ENCODE peak calls at places on chromosomes 13 and 19, in four cellular contexts. S is SK-N-SH, N is GM23338, C is neural progenitor cell. X is an unnamed sample.

GRCh38 chr13:73018336-73018735 is 40.5 kb upstream of the KLF5 start:
- DNase-seq in S (no peak), N (no peak), C (no peak), X (peak; percentile 68)

GRCh38 chr13:41827507-41828213 is 133.2 kb downstream of the VWA8 start:
- DNase-seq in S (no peak), N (no peak), C (no peak), X (peak; percentile 88)

GRCh38 chr13:101514695-101515275 is 62.3 kb downstream of the ITGBL1 start:
- DNase-seq in S (peak; percentile 17), N (peak; percentile 76), C (peak; percentile 62), X (peak; percentile 75)

GRCh38 chr13:37194428-37194861 is 89.0 kb upstream of the CSNK1A1L start:
- DNase-seq in S (no peak), N (no peak), C (no peak), X (peak; percentile 88)

GRCh38 chr19:18231775-18232174 is 5.5 kb upstream of the PDE4C start:
- DNase-seq in S (no peak), N (peak; percentile 77), C (no peak), X (no peak)

GRCh38 chr13:78589206-78589605 is 14.1 kb downstream of the POU4F1 start:
- DNase-seq in S (no peak), N (peak; percentile 94), C (peak; percentile 90), X (peak; percentile 48)

GRCh38 chr19:5111051-5111450 is 142.1 kb downstream of the KDM4B start:
- DNase-seq in S (no peak), N (no peak), C (no peak), X (no peak)

GRCh38 chr19:5801796-5802616 is 2.9 kb upstream of the NRTN start:
- DNase-seq in S (peak; percentile 66), N (peak; percentile 97), C (peak; percentile 91), X (no peak)

GRCh38 chr19:48670699-48671455 is 1.9 kb downstream of the NTN5 start:
- DNase-seq in S (no peak), N (no peak), C (no peak), X (no peak)

GRCh38 chr19:15194938-15195337 is 5.9 kb downstream of the NOTCH3 start:
- DNase-seq in S (no peak), N (no peak), C (no peak), X (no peak)

GRCh38 chr19:35959040-35959967 is 23.1 kb downstream of the LRFN3 start:
- DNase-seq in S (peak; percentile 63), N (peak; percentile 57), C (peak; percentile 58), X (no peak)

GRCh38 chr13:20197361-20197834 is 4.7 kb upstream of the GJB2 start:
- DNase-seq in S (peak; percentile 59), N (peak; percentile 53), C (peak; percentile 65), X (peak; percentile 83)

GRCh38 chr13:112601351-112601750 is 13.4 kb upstream of the TUBGCP3 start:
- DNase-seq in S (no peak), N (no peak), C (no peak), X (no peak)
- TF ChIP-seq EZH2phosphoT487 in S (no peak), N (no peak), C (no peak), X (no peak)

DNA sequence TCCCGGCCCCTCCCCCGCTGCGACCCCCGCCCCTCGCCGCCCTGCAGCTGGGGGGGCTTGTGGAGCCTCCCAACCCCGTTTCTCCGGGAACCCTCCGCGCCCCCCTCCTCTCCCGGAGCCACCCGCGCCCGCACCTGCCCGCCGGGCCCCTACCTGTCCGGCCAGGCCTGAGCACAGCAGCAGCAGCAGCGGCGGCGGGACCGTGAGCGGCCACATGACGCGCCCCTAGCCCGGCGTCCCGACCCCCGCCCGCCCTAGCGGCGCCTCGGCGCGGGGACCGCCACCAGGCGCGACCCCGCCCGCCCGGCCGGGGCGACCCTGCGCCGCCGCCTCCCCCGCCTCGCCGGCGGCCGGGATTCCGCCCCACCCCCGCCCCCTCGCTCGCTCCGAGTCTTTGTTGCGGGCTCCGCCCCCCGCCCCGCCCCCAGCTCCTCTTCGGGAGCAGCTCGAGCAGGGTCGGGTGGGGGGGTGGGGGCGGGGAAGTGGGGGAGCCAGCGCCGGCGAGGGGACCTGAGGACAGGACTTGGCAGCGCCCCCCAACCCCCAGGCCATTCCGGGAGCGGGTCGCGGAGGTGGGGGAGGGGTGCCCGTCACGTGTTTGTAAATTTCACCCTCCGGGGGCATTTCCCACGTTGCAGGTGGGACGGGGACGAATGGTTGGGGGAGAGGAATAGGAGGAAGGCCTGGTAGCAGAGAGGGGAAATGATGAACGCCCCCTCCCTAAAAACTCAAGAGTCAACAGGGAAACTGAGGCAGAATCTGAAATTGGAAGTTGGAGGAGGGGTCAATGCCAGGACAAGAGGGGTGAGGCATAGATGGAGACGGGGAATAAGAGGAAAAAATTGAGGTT is at the start of gene OLFM2:
- DNase-seq in S (peak; percentile 93), N (peak; percentile 90), C (peak; percentile 90), X (no peak)
- TF ChIP-seq EZH2phosphoT487 in S (no peak), N (no peak), C (no peak), X (no peak)

GRCh38 chr13:40200273-40200978 is 466.0 kb downstream of the FOXO1 start:
- DNase-seq in S (no peak), N (no peak), C (no peak), X (no peak)

GRCh38 chr13:40193290-40194203 is 472.9 kb downstream of the FOXO1 start:
- DNase-seq in S (no peak), N (no peak), C (no peak), X (no peak)

GRCh38 chr13:40194204-40194806 is 472.1 kb downstream of the FOXO1 start:
- DNase-seq in S (no peak), N (no peak), C (no peak), X (no peak)

GRCh38 chr13:40197936-40198335 is 468.5 kb downstream of the FOXO1 start:
- DNase-seq in S (no peak), N (no peak), C (no peak), X (no peak)

GRCh38 chr13:40197049-40197448 is 469.4 kb downstream of the FOXO1 start:
- DNase-seq in S (no peak), N (no peak), C (no peak), X (no peak)
- TF ChIP-seq EZH2phosphoT487 in S (no peak), N (no peak), C (no peak), X (no peak)

GRCh38 chr13:108508263-108508662 is 121.1 kb upstream of the MYO16 start:
- DNase-seq in S (peak; percentile 39), N (peak; percentile 79), C (peak; percentile 77), X (peak; percentile 15)
- TF ChIP-seq EZH2phosphoT487 in S (no peak), N (no peak), C (no peak), X (no peak)

DNA sequence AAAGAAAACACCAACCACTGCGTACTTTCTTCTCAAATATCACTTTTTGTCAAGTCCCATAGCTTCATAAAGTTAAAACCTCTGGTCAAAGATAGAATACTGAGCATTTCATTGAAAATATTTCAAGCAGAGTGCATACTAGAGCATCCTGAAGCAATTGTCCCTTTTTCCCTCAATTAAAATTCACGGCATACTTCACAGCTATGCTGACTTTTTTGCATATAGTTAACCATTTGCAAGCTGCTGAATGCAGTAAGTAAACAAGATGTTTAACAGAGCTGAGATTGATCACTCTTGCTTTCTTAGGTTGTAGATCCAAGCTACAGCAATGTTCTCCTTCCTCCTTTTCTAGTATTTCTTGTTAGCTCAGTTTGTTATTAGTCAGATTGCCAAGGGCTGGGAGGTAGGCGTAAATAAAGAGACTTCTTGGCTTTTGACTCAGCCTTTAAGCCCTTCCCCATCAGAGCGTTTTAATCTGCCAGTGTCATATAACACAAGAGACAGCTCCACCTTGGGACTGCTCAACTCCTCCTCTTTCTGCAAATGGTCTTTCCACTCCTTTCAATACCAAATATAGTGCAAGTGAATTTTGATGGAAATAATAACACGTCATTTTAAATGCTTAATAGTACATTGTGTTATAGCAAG is at the start of gene SLITRK6:
- DNase-seq in S (peak; percentile 9), N (peak; percentile 75), C (peak; percentile 74), X (peak; percentile 93)
- TF ChIP-seq EZH2phosphoT487 in S (no peak), N (no peak), C (no peak), X (no peak)

GRCh38 chr19:1224847-1225246 is 13.0 kb downstream of the CBARP start:
- DNase-seq in S (no peak), N (no peak), C (no peak), X (no peak)
- TF ChIP-seq EZH2phosphoT487 in S (no peak), N (no peak), C (no peak), X (no peak)

DNA sequence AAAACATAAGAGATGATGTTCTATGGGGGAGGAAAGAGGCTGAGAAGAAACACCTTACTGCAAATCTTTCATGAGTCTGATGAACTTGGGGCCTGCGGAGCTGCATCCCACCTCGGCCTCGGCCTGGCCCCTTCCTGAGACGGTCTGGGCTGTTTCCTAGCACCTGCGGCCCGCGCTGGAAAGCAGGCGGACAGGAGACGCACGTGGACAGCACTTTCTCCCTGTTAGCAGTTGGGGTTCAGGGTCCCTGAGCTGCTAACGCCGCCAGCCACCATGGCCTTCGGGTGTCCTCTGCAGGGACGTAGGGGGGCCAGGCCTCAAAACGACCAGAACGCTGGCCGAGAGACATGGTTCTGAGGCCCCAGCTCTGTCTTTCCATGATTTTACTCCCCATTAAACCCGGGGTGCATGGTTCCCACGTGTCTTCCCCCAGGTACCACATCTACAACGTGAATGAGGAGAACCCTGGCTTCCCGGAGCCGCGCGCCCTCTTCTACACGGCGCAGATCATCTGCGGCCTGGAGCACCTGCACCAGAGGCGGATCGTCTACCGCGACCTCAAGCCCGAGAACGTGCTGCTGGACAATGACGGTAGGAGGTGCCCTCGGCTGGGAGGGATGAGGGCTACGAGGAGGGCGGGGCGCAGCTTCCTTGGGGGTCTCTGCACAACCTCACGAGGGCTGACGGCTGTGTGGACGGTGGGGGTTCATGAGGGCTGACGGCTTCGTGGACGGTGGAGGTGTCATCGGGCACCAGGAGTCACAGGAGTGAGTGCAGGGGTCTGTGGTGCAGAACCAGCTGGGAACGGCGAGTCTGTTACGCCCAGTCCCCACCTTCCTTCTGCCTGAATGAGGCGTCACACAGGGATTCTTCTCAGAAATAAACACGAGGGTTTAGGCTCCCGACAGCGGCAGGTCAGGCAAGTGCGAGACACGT is 4.3 kb downstream of the GRK1 start:
- DNase-seq in S (no peak), N (no peak), C (no peak), X (no peak)
- TF ChIP-seq EZH2phosphoT487 in S (no peak), N (no peak), C (no peak), X (no peak)